ENCODE peak calls at places on chromosome 9, in seven cellular contexts. F is RPMI8226; I is IMR-90; N is CD4-positive, alpha-beta T cell; Q is progenitor cell of endocrine pancreas; G is NCI-H2081; B is central memory CD8-positive, alpha-beta T cell. X is an unnamed sample.

GRCh38 chr9:116320180-116320799 is 166.7 kb downstream of the PAPPA start:
- DNase-seq in B (no peak), I (no peak), G (no peak), Q (no peak), N (no peak), F (no peak), X (no peak)

GRCh38 chr9:32741706-32742105 is 41.6 kb upstream of the TMEM215 start:
- DNase-seq in I (no peak), G (peak; percentile 36), B (no peak), Q (no peak), N (no peak), F (peak; percentile 4), X (no peak)

GRCh38 chr9:86201474-86202337 is 57.8 kb downstream of the C9orf153 start:
- DNase-seq in B (no peak), F (no peak), N (no peak), Q (no peak), I (no peak), G (no peak), X (no peak)

GRCh38 chr9:34628656-34629491 is at the start of gene ARID3C:
- DNase-seq in Q (peak; percentile 50), I (no peak), B (no peak), F (peak; percentile 67), G (peak; percentile 58), N (no peak), X (peak; percentile 23)

GRCh38 chr9:127123239-127123935 is 952 bp upstream of the ANGPTL2 start:
- DNase-seq in N (no peak), I (no peak), B (no peak), Q (no peak), F (peak; percentile 34), G (peak; percentile 41), X (no peak)

GRCh38 chr9:79312686-79313421 is 258.9 kb upstream of the TLE4 start:
- DNase-seq in Q (no peak), I (no peak), B (no peak), N (no peak), F (no peak), G (no peak), X (no peak)

GRCh38 chr9:36566813-36567217 is 5.9 kb upstream of the MELK start:
- DNase-seq in I (peak; percentile 25), B (no peak), N (no peak), Q (no peak), G (no peak), F (no peak), X (no peak)

GRCh38 chr9:715743-716400 is 125.6 kb upstream of the DMRT1 start:
- DNase-seq in N (no peak), G (no peak), Q (no peak), I (peak; percentile 68), F (no peak), B (no peak), X (no peak)

GRCh38 chr9:99391937-99392574 is 170.0 kb downstream of the SEC61B start:
- DNase-seq in G (no peak), F (no peak), N (no peak), I (no peak), Q (no peak), B (no peak), X (no peak)

GRCh38 chr9:20848490-20848889 is 164.4 kb downstream of the FOCAD start:
- DNase-seq in N (no peak), B (no peak), Q (no peak), I (peak; percentile 41), F (no peak), G (no peak), X (no peak)

GRCh38 chr9:128190516-128191405 is 611 bp downstream of the CIZ1 start:
- DNase-seq in F (no peak), G (no peak), B (no peak), N (no peak), I (no peak), Q (no peak), X (no peak)

GRCh38 chr9:33082135-33082534 is 5.7 kb upstream of the SMU1 start:
- DNase-seq in B (no peak), N (no peak), F (no peak), Q (no peak), I (no peak), G (no peak), X (no peak)

GRCh38 chr9:88932766-88933165 is 58.5 kb upstream of the S1PR3 start:
- DNase-seq in G (peak; percentile 39), I (no peak), Q (no peak), B (no peak), N (no peak), F (peak; percentile 65), X (no peak)

GRCh38 chr9:14616188-14616982 is 76.8 kb downstream of the ZDHHC21 start:
- DNase-seq in Q (no peak), I (peak; percentile 73), N (no peak), G (peak; percentile 90), B (no peak), F (peak; percentile 44), X (peak; percentile 4)

GRCh38 chr9:108049026-108049591 is 559.5 kb upstream of the KLF4 start:
- DNase-seq in I (peak; percentile 97), B (no peak), N (no peak), F (no peak), G (no peak), Q (no peak), X (no peak)

GRCh38 chr9:34451545-34451944 is 6.8 kb downstream of the FAM219A start:
- DNase-seq in Q (no peak), F (no peak), G (no peak), B (no peak), N (no peak), I (peak; percentile 53), X (no peak)

GRCh38 chr9:129981180-129981907 is 61.6 kb downstream of the FNBP1 start:
- DNase-seq in Q (no peak), G (no peak), F (no peak), B (no peak), N (no peak), I (no peak), X (no peak)

GRCh38 chr9:114771901-114772300 is 33.9 kb downstream of the TNFSF15 start:
- DNase-seq in I (no peak), Q (no peak), N (no peak), G (no peak), B (no peak), F (no peak), X (no peak)

GRCh38 chr9:127267793-127268507 is 3.4 kb downstream of the GARNL3 start:
- DNase-seq in I (no peak), Q (no peak), G (no peak), F (no peak), N (no peak), B (no peak), X (no peak)

GRCh38 chr9:37037744-37038640 is 3.9 kb upstream of the PAX5 start:
- DNase-seq in I (no peak), Q (no peak), N (no peak), B (no peak), F (no peak), G (no peak), X (no peak)

GRCh38 chr9:79868532-79869189 is 296.9 kb downstream of the TLE4 start:
- DNase-seq in F (peak; percentile 30), I (no peak), G (no peak), N (no peak), Q (no peak), B (no peak), X (no peak)

GRCh38 chr9:306907-307306 is 92.2 kb downstream of the DOCK8 start:
- DNase-seq in I (no peak), B (peak; percentile 27), N (peak; percentile 34), F (peak; percentile 25), G (no peak), Q (no peak), X (peak; percentile 49)

GRCh38 chr9:134996591-134997530 is 79.1 kb upstream of the FCN1 start:
- DNase-seq in N (no peak), F (no peak), B (no peak), I (no peak), Q (no peak), G (no peak), X (no peak)

GRCh38 chr9:91034976-91035824 is 233.6 kb downstream of the SYK start:
- DNase-seq in G (no peak), N (no peak), F (peak; percentile 76), I (no peak), B (no peak), Q (no peak), X (no peak)

GRCh38 chr9:136721339-136722092 is 9.1 kb downstream of the DIPK1B start:
- DNase-seq in F (peak; percentile 58), B (no peak), Q (no peak), N (no peak), G (no peak), I (peak; percentile 80), X (no peak)

GRCh38 chr9:126705767-126706697 is 92.3 kb downstream of the LMX1B start:
- DNase-seq in G (peak; percentile 15), Q (no peak), I (peak; percentile 11), B (peak; percentile 42), N (peak; percentile 62), F (peak; percentile 82), X (peak; percentile 67)

GRCh38 chr9:135479469-135480052 is at the start of gene PPP1R26:
- DNase-seq in I (no peak), G (no peak), N (no peak), Q (peak; percentile 25), B (no peak), F (peak; percentile 66), X (no peak)

GRCh38 chr9:113598883-113599282 is 135.4 kb downstream of the RGS3 start:
- DNase-seq in F (no peak), G (no peak), N (no peak), I (no peak), Q (no peak), B (no peak), X (no peak)

GRCh38 chr9:136054146-136054545 is 40.9 kb downstream of the NACC2 start:
- DNase-seq in N (no peak), Q (no peak), B (no peak), G (no peak), F (no peak), I (no peak), X (no peak)

GRCh38 chr9:70639853-70640814 is 225.7 kb upstream of the KLF9 start:
- DNase-seq in G (peak; percentile 56), B (no peak), I (peak; percentile 60), F (peak; percentile 38), Q (no peak), N (no peak), X (no peak)

GRCh38 chr9:96344458-96345180 is 38.9 kb downstream of the SLC35D2 start:
- DNase-seq in N (no peak), Q (no peak), I (peak; percentile 95), B (no peak), F (no peak), G (peak; percentile 3), X (no peak)

GRCh38 chr9:134553061-134553891 is 88.3 kb upstream of the COL5A1 start:
- DNase-seq in Q (no peak), B (no peak), I (no peak), F (no peak), G (no peak), N (no peak), X (no peak)

GRCh38 chr9:78021692-78022091 is 9.9 kb downstream of the GNAQ start:
- DNase-seq in I (no peak), Q (no peak), F (no peak), N (no peak), G (no peak), B (no peak), X (no peak)

GRCh38 chr9:91170951-91171350 is 190.8 kb downstream of the AUH start:
- DNase-seq in F (no peak), G (no peak), I (no peak), N (no peak), Q (no peak), B (no peak), X (no peak)

GRCh38 chr9:124716795-124717194 is 54.3 kb downstream of the NR6A1 start:
- DNase-seq in G (no peak), I (peak; percentile 76), F (no peak), B (no peak), Q (no peak), N (no peak), X (no peak)